ENCODE peak calls at places on chromosomes 3 and 15, in six cellular contexts. One of them, this sample, is unnamed.

GRCh38 chr3:120673116-120673515 is 8.9 kb downstream of the HGD start:
- DNase-seq in HCEC 1CT: no peak
- DNase-seq in NCI-H1048: no peak
- DNase-seq in PC-3: no peak
- DNase-seq in sciatic nerve: no peak
- DNase-seq in cardiac fibroblast: peak; percentile 30
- DNase-seq in this sample: no peak

GRCh38 chr3:151091685-151092352 is 6.4 kb downstream of the MED12L start:
- DNase-seq in PC-3: peak; percentile 47
- DNase-seq in cardiac fibroblast: no peak
- DNase-seq in NCI-H1048: no peak
- DNase-seq in HCEC 1CT: no peak
- DNase-seq in sciatic nerve: no peak
- DNase-seq in this sample: no peak

GRCh38 chr3:152971880-152972279 is 136.9 kb downstream of the P2RY1 start:
- DNase-seq in HCEC 1CT: no peak
- DNase-seq in cardiac fibroblast: no peak
- DNase-seq in NCI-H1048: no peak
- DNase-seq in sciatic nerve: no peak
- DNase-seq in PC-3: peak; percentile 47
- DNase-seq in this sample: no peak

GRCh38 chr3:150449169-150449721 is 41.1 kb downstream of the TSC22D2 start:
- DNase-seq in cardiac fibroblast: peak; percentile 63
- DNase-seq in NCI-H1048: no peak
- DNase-seq in PC-3: peak; percentile 80
- DNase-seq in sciatic nerve: no peak
- DNase-seq in HCEC 1CT: peak; percentile 89
- DNase-seq in this sample: no peak

GRCh38 chr3:64977308-64978100 is 289.7 kb upstream of the ADAMTS9 start:
- DNase-seq in cardiac fibroblast: peak; percentile 28
- DNase-seq in PC-3: peak; percentile 2
- DNase-seq in sciatic nerve: no peak
- DNase-seq in NCI-H1048: no peak
- DNase-seq in HCEC 1CT: peak; percentile 43
- DNase-seq in this sample: no peak

GRCh38 chr3:177832862-177833261 is 635.6 kb upstream of the TBL1XR1 start:
- DNase-seq in NCI-H1048: no peak
- DNase-seq in cardiac fibroblast: peak; percentile 69
- DNase-seq in PC-3: no peak
- DNase-seq in sciatic nerve: no peak
- DNase-seq in HCEC 1CT: no peak
- DNase-seq in this sample: no peak

GRCh38 chr3:136277634-136278033 is 27.5 kb downstream of the PCCB start:
- DNase-seq in HCEC 1CT: no peak
- DNase-seq in PC-3: no peak
- DNase-seq in cardiac fibroblast: no peak
- DNase-seq in NCI-H1048: no peak
- DNase-seq in sciatic nerve: no peak
- DNase-seq in this sample: no peak

GRCh38 chr3:36941658-36942057 is 3.2 kb downstream of the TRANK1 start:
- DNase-seq in HCEC 1CT: no peak
- DNase-seq in PC-3: no peak
- DNase-seq in cardiac fibroblast: peak; percentile 43
- DNase-seq in sciatic nerve: no peak
- DNase-seq in NCI-H1048: no peak
- DNase-seq in this sample: no peak

GRCh38 chr3:78765671-78766485 is 1001.9 kb downstream of the ROBO1 start:
- DNase-seq in HCEC 1CT: no peak
- DNase-seq in sciatic nerve: no peak
- DNase-seq in cardiac fibroblast: no peak
- DNase-seq in PC-3: peak; percentile 50
- DNase-seq in NCI-H1048: peak; percentile 57
- DNase-seq in this sample: peak; percentile 36

GRCh38 chr15:80567721-80568157 is 127.4 kb upstream of the ABHD17C start:
- DNase-seq in cardiac fibroblast: peak; percentile 96
- DNase-seq in NCI-H1048: no peak
- DNase-seq in HCEC 1CT: peak; percentile 83
- DNase-seq in sciatic nerve: no peak
- DNase-seq in PC-3: peak; percentile 82
- DNase-seq in this sample: peak; percentile 42